ENCODE peak calls at places on chromosomes 3 and 15, in four cellular contexts. O, U, J and Q are unnamed samples.

GRCh38 chr15:100686725-100687488 is 84.5 kb downstream of the ASB7 start:
- DNase-seq in U (no peak), J (no peak), O (no peak), Q (no peak)

GRCh38 chr3:71893702-71894479 is 108.9 kb upstream of the PROK2 start:
- DNase-seq in O (no peak), U (no peak), J (no peak), Q (no peak)

GRCh38 chr3:71541313-71541712 is 42.2 kb downstream of the FOXP1 start:
- DNase-seq in O (no peak), J (no peak), U (peak), Q (no peak)

GRCh38 chr15:52256930-52257733 is 38.5 kb downstream of the MYO5C start:
- DNase-seq in O (no peak), U (peak), J (no peak), Q (no peak)

GRCh38 chr15:37134699-37135131 is 34.4 kb upstream of the MEIS2 start:
- DNase-seq in O (no peak), U (peak), J (no peak), Q (no peak)

GRCh38 chr15:57594479-57594878 is 2.8 kb downstream of the MYZAP start:
- DNase-seq in O (no peak), J (no peak), U (no peak), Q (no peak)

GRCh38 chr3:195461518-195462307 is 18.9 kb upstream of the ACAP2 start:
- DNase-seq in U (no peak), J (no peak), O (no peak), Q (no peak)

GRCh38 chr3:123791898-123792297 is 92.2 kb downstream of the MYLK start:
- DNase-seq in J (no peak), O (no peak), U (peak), Q (no peak)

GRCh38 chr3:107143206-107143605 is 234.0 kb upstream of the CCDC54 start:
- DNase-seq in J (no peak), U (no peak), O (no peak), Q (no peak)

GRCh38 chr15:87368511-87368910 is 888.0 kb downstream of the NTRK3 start:
- DNase-seq in O (no peak), J (no peak), U (peak), Q (no peak)